ENCODE peak calls at places on chromosomes 16 and 17, in nine cellular contexts. A is dorsolateral prefrontal cortex, P is GM06990, W is tibial artery, G is GM13976, V is glutamatergic neuron, Z is PC-9, F is brain microvascular endothelial cell, S is A549. Q is an unnamed sample.

GRCh38 chr16:54936086-54936978 is 5.7 kb downstream of the IRX5 start:
- DNase-seq in S (no peak), G (peak; percentile 42), V (peak; percentile 79), A (no peak), F (no peak), W (no peak), P (no peak), Z (no peak), Q (no peak)

GRCh38 chr16:86455116-86455515 is 55.2 kb upstream of the FOXF1 start:
- DNase-seq in V (no peak), Z (no peak), G (no peak), F (peak; percentile 10), S (no peak), W (no peak), P (no peak), A (no peak), Q (peak; percentile 95)

GRCh38 chr17:2075336-2076056 is 20.6 kb downstream of the HIC1 start:
- DNase-seq in F (peak; percentile 37), W (no peak), A (no peak), G (peak; percentile 73), V (no peak), P (no peak), S (no peak), Z (peak; percentile 43), Q (peak; percentile 69)

GRCh38 chr16:86252596-86252995 is 257.7 kb upstream of the FOXF1 start:
- DNase-seq in Z (no peak), W (no peak), G (no peak), F (no peak), V (peak; percentile 50), P (no peak), S (peak; percentile 35), A (no peak), Q (peak; percentile 11)

GRCh38 chr16:2195316-2196161 is 866 bp downstream of the CASKIN1 start:
- DNase-seq in V (peak; percentile 67), P (no peak), Z (no peak), W (no peak), F (no peak), G (no peak), S (no peak), A (no peak), Q (no peak)

GRCh38 chr16:56237451-56237930 is 46.2 kb downstream of the GNAO1 start:
- DNase-seq in Z (no peak), G (no peak), A (no peak), W (no peak), S (no peak), V (no peak), P (no peak), F (no peak), Q (no peak)

GRCh38 chr17:33435716-33436301 is 142.7 kb upstream of the ASIC2 start:
- DNase-seq in Z (no peak), W (no peak), S (no peak), P (no peak), V (no peak), A (no peak), F (no peak), G (no peak), Q (peak; percentile 11)

GRCh38 chr17:16428098-16428882 is 12.9 kb downstream of the TRPV2 start:
- DNase-seq in V (peak; percentile 84), P (no peak), S (peak; percentile 83), G (no peak), A (no peak), W (no peak), F (no peak), Z (no peak), Q (no peak)

GRCh38 chr17:69511244-69511643 is 96.7 kb downstream of the MAP2K6 start:
- DNase-seq in A (no peak), P (no peak), W (no peak), Z (no peak), V (no peak), F (no peak), S (no peak), G (no peak), Q (no peak)

GRCh38 chr16:80063028-80063767 is 462.7 kb upstream of the MAF start:
- DNase-seq in F (peak; percentile 40), P (no peak), V (no peak), Z (no peak), A (no peak), G (no peak), W (no peak), S (peak; percentile 19), Q (no peak)

GRCh38 chr17:57607553-57608120 is 137.5 kb downstream of the CCDC182 start:
- DNase-seq in Z (no peak), P (no peak), V (no peak), S (no peak), F (no peak), G (no peak), W (no peak), A (no peak), Q (no peak)

GRCh38 chr17:14859521-14859920 is 405.6 kb downstream of the PMP22 start:
- DNase-seq in P (no peak), V (no peak), Z (no peak), F (no peak), S (no peak), A (no peak), W (no peak), G (no peak), Q (no peak)

GRCh38 chr16:73020409-73020884 is 27.5 kb downstream of the ZFHX3 start:
- DNase-seq in F (peak; percentile 96), Z (peak; percentile 69), A (no peak), S (peak; percentile 90), W (peak; percentile 85), G (no peak), V (no peak), P (no peak), Q (peak; percentile 96)

GRCh38 chr17:237406-237955 is 56.0 kb upstream of the DOC2B start:
- DNase-seq in V (no peak), W (peak; percentile 9), P (no peak), G (no peak), A (no peak), S (no peak), F (no peak), Z (no peak), Q (no peak)

GRCh38 chr17:6780886-6781285 is 4.9 kb downstream of the FBXO39 start:
- DNase-seq in F (no peak), G (no peak), V (no peak), S (no peak), A (no peak), W (no peak), P (no peak), Z (no peak), Q (no peak)

GRCh38 chr17:6789146-6789545 is 13.1 kb downstream of the FBXO39 start:
- DNase-seq in Z (no peak), G (no peak), F (no peak), W (no peak), V (no peak), A (no peak), P (no peak), S (no peak), Q (no peak)

GRCh38 chr17:6787081-6787693 is 11.2 kb downstream of the FBXO39 start:
- DNase-seq in P (no peak), A (no peak), Z (no peak), S (no peak), F (no peak), V (no peak), G (no peak), W (no peak), Q (no peak)

GRCh38 chr17:6782244-6782643 is 6.2 kb downstream of the FBXO39 start:
- DNase-seq in Z (no peak), G (no peak), F (no peak), P (no peak), A (no peak), V (no peak), S (no peak), W (no peak), Q (no peak)

GRCh38 chr17:6786618-6787017 is 10.6 kb downstream of the FBXO39 start:
- DNase-seq in F (peak; percentile 27), V (no peak), Z (no peak), G (no peak), A (no peak), P (no peak), S (peak; percentile 14), W (no peak), Q (peak; percentile 28)
- TF ChIP-seq CTCF in F (no peak), V (no peak), Z (no peak), G (no peak), A (no peak), P (no peak), S (no peak), W (no peak), Q (no peak)

GRCh38 chr17:74567397-74567796 is at the start of gene CD300H:
- DNase-seq in G (no peak), W (no peak), S (no peak), P (no peak), A (peak; percentile 58), V (no peak), F (no peak), Z (no peak), Q (no peak)
- TF ChIP-seq CTCF in G (no peak), W (no peak), S (no peak), P (no peak), A (no peak), V (no peak), F (no peak), Z (no peak), Q (no peak)

DNA sequence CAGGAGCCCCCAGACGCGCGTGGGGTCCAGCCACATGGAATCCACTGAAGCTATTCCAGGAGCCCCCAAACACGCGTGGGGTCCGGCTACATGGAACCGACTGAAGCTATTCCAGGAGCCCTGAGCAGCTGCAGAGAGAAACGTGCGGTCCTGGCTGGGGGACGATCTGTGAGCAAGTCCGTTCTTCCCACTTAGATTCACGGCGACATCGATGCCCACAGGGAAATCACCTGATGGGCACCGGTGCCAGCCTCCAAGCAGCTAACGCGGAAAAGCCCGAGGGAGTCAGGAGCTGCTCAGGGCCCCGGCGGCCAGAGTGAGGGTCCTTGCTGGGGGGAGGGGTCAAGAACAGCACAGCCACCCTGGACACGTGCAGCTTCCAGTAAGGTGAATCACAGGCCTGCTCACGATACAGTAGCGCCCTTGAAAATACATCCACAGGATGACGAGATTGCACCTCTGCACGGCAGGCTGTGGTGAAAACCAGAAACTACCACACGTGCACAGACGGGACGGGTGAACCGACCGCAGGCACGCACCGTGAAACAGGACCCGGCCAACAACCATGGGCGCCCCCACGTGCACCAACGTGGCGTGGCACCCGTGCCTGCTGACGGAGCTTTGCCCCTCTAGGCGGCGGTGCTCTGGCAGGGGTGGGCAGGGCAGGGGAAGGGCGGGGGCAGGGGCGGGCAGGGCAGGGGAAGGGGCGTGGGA is 77.7 kb upstream of the GNG13 start:
- DNase-seq in P (no peak), G (no peak), F (no peak), Z (no peak), W (no peak), V (peak; percentile 8), S (peak; percentile 52), A (no peak), Q (peak; percentile 62)
- TF ChIP-seq CTCF in P (no peak), G (no peak), F (no peak), Z (no peak), W (no peak), V (no peak), S (peak; percentile 33), A (peak; percentile 10), Q (no peak)

DNA sequence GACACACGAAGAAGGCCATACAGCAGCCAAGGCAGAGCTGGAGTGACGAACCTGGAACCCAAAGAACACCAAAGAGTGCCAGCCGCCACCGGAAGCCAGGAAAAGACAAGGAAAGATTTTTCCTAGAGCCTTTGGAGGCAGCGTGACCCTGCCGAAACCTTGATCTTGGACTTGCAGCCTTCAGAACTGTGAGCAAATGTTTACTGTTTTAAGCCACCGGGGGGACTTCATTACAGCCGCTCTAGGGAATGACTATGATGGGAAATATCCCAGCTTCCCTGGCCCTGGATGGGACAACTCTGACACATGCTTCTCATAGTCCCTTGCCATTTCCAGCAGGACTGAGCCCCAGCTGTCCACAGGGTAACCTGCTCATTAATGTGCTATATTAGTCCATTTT is 270.6 kb downstream of the HAPSTR1 start:
- DNase-seq in P (no peak), S (no peak), A (no peak), V (no peak), F (no peak), W (no peak), G (no peak), Z (no peak), Q (no peak)
- TF ChIP-seq CTCF in P (no peak), S (no peak), A (no peak), V (no peak), F (no peak), W (no peak), G (no peak), Z (no peak), Q (no peak)

Q was measured in fibroblast of lung.